ENCODE peak calls at places on chromosomes 7 and 10, in nine cellular contexts. One of them, this sample, is unnamed. For H3K4me1, the result is how much of the 10 kb centered on the place peaks cover.

GRCh38 chr7:69599211-69599878 is 1.1 kb downstream of the AUTS2 start:
- DNase-seq in effector memory CD4-positive, alpha-beta T cell: no peak
- DNase-seq in lung: no peak
- DNase-seq in transverse colon: no peak
- DNase-seq in GM23248: peak
- DNase-seq in kidney: peak
- DNase-seq in CD8-positive, alpha-beta T cell: no peak
- DNase-seq in GM23338: peak
- DNase-seq in BE2C: peak
- DNase-seq in this sample: no peak

GRCh38 chr10:109895095-109895818 is 28.1 kb downstream of the XPNPEP1 start:
- DNase-seq in effector memory CD4-positive, alpha-beta T cell: no peak
- DNase-seq in lung: no peak
- DNase-seq in transverse colon: no peak
- DNase-seq in GM23248: peak
- DNase-seq in kidney: no peak
- DNase-seq in CD8-positive, alpha-beta T cell: no peak
- DNase-seq in GM23338: no peak
- DNase-seq in BE2C: no peak
- DNase-seq in this sample: no peak

GRCh38 chr10:59175538-59176240 is 754 bp upstream of the PHYHIPL start:
- DNase-seq in effector memory CD4-positive, alpha-beta T cell: no peak
- DNase-seq in lung: no peak
- DNase-seq in transverse colon: no peak
- DNase-seq in GM23248: no peak
- DNase-seq in kidney: peak
- DNase-seq in CD8-positive, alpha-beta T cell: no peak
- DNase-seq in GM23338: peak
- DNase-seq in BE2C: peak
- DNase-seq in this sample: no peak

GRCh38 chr10:62594093-62594520 is 210.4 kb upstream of the ADO start:
- DNase-seq in effector memory CD4-positive, alpha-beta T cell: peak
- DNase-seq in lung: peak
- DNase-seq in transverse colon: peak
- DNase-seq in GM23248: peak
- DNase-seq in kidney: no peak
- DNase-seq in CD8-positive, alpha-beta T cell: peak
- DNase-seq in GM23338: peak
- DNase-seq in BE2C: peak
- DNase-seq in this sample: peak

GRCh38 chr7:99123571-99124033 is 20.3 kb downstream of the SMURF1 start:
- DNase-seq in effector memory CD4-positive, alpha-beta T cell: no peak
- DNase-seq in lung: no peak
- DNase-seq in transverse colon: no peak
- DNase-seq in GM23248: peak
- DNase-seq in kidney: no peak
- DNase-seq in CD8-positive, alpha-beta T cell: no peak
- DNase-seq in GM23338: no peak
- DNase-seq in BE2C: no peak
- DNase-seq in this sample: no peak

GRCh38 chr7:152891160-152891621 is 131.6 kb downstream of the ACTR3B start:
- DNase-seq in effector memory CD4-positive, alpha-beta T cell: no peak
- DNase-seq in lung: no peak
- DNase-seq in transverse colon: no peak
- DNase-seq in GM23248: no peak
- DNase-seq in kidney: peak
- DNase-seq in CD8-positive, alpha-beta T cell: no peak
- DNase-seq in GM23338: no peak
- DNase-seq in BE2C: no peak
- DNase-seq in this sample: no peak

GRCh38 chr10:121667948-121668335 is 69.7 kb upstream of the FGFR2 start:
- DNase-seq in effector memory CD4-positive, alpha-beta T cell: no peak
- DNase-seq in lung: no peak
- DNase-seq in transverse colon: no peak
- DNase-seq in GM23248: no peak
- DNase-seq in kidney: no peak
- DNase-seq in CD8-positive, alpha-beta T cell: no peak
- DNase-seq in GM23338: no peak
- DNase-seq in BE2C: no peak
- DNase-seq in this sample: no peak

GRCh38 chr10:6464862-6465430 is 115.1 kb downstream of the PRKCQ start:
- DNase-seq in effector memory CD4-positive, alpha-beta T cell: no peak
- DNase-seq in lung: no peak
- DNase-seq in transverse colon: peak
- DNase-seq in GM23248: no peak
- DNase-seq in kidney: peak
- DNase-seq in CD8-positive, alpha-beta T cell: no peak
- DNase-seq in GM23338: no peak
- DNase-seq in BE2C: no peak
- DNase-seq in this sample: no peak

GRCh38 chr10:69333205-69333604 is 54.9 kb downstream of the HK1 start:
- DNase-seq in effector memory CD4-positive, alpha-beta T cell: no peak
- DNase-seq in lung: peak
- DNase-seq in transverse colon: no peak
- DNase-seq in GM23248: peak
- DNase-seq in kidney: peak
- DNase-seq in CD8-positive, alpha-beta T cell: no peak
- DNase-seq in GM23338: peak
- DNase-seq in BE2C: peak
- DNase-seq in this sample: no peak

GRCh38 chr10:13949844-13950542 is 363.2 kb downstream of the PRPF18 start:
- DNase-seq in effector memory CD4-positive, alpha-beta T cell: no peak
- DNase-seq in lung: no peak
- DNase-seq in transverse colon: no peak
- DNase-seq in GM23248: peak
- DNase-seq in kidney: no peak
- DNase-seq in CD8-positive, alpha-beta T cell: no peak
- DNase-seq in GM23338: no peak
- DNase-seq in BE2C: no peak
- DNase-seq in this sample: no peak

GRCh38 chr7:23277359-23277989 is 21.7 kb upstream of the MALSU1 start:
- DNase-seq in effector memory CD4-positive, alpha-beta T cell: no peak
- DNase-seq in lung: no peak
- DNase-seq in transverse colon: no peak
- DNase-seq in GM23248: peak
- DNase-seq in kidney: no peak
- DNase-seq in CD8-positive, alpha-beta T cell: peak
- DNase-seq in GM23338: peak
- DNase-seq in BE2C: peak
- DNase-seq in this sample: peak

GRCh38 chr10:31677198-31678138 is 251.2 kb downstream of the ARHGAP12 start:
- DNase-seq in effector memory CD4-positive, alpha-beta T cell: no peak
- DNase-seq in lung: no peak
- DNase-seq in transverse colon: no peak
- DNase-seq in GM23248: no peak
- DNase-seq in kidney: no peak
- DNase-seq in CD8-positive, alpha-beta T cell: no peak
- DNase-seq in GM23338: peak
- DNase-seq in BE2C: no peak
- DNase-seq in this sample: no peak

GRCh38 chr10:15176269-15176668 is 7.8 kb upstream of the NMT2 start:
- DNase-seq in effector memory CD4-positive, alpha-beta T cell: no peak
- DNase-seq in lung: no peak
- DNase-seq in transverse colon: no peak
- DNase-seq in GM23248: no peak
- DNase-seq in kidney: no peak
- DNase-seq in CD8-positive, alpha-beta T cell: no peak
- DNase-seq in GM23338: no peak
- DNase-seq in BE2C: no peak
- DNase-seq in this sample: no peak

GRCh38 chr7:129875160-129875559 is 77.6 kb downstream of the UBE2H start:
- DNase-seq in effector memory CD4-positive, alpha-beta T cell: no peak
- DNase-seq in lung: no peak
- DNase-seq in transverse colon: no peak
- DNase-seq in GM23248: no peak
- DNase-seq in kidney: no peak
- DNase-seq in CD8-positive, alpha-beta T cell: no peak
- DNase-seq in GM23338: no peak
- DNase-seq in BE2C: no peak
- DNase-seq in this sample: no peak

GRCh38 chr10:125926247-125926646 is 29.9 kb downstream of the FANK1 start:
- DNase-seq in effector memory CD4-positive, alpha-beta T cell: no peak
- DNase-seq in lung: no peak
- DNase-seq in transverse colon: no peak
- DNase-seq in GM23248: no peak
- DNase-seq in kidney: no peak
- DNase-seq in CD8-positive, alpha-beta T cell: no peak
- DNase-seq in GM23338: no peak
- DNase-seq in BE2C: no peak
- DNase-seq in this sample: no peak

GRCh38 chr10:43878386-43878785 is 229.7 kb upstream of the ZNF32 start:
- DNase-seq in effector memory CD4-positive, alpha-beta T cell: no peak
- DNase-seq in lung: no peak
- DNase-seq in transverse colon: no peak
- DNase-seq in GM23248: peak
- DNase-seq in kidney: no peak
- DNase-seq in CD8-positive, alpha-beta T cell: no peak
- DNase-seq in GM23338: no peak
- DNase-seq in BE2C: peak
- DNase-seq in this sample: no peak

GRCh38 chr7:69674701-69675182 is 76.5 kb downstream of the AUTS2 start:
- DNase-seq in effector memory CD4-positive, alpha-beta T cell: no peak
- DNase-seq in lung: no peak
- DNase-seq in transverse colon: no peak
- DNase-seq in GM23248: no peak
- DNase-seq in kidney: no peak
- DNase-seq in CD8-positive, alpha-beta T cell: no peak
- DNase-seq in GM23338: no peak
- DNase-seq in BE2C: no peak
- DNase-seq in this sample: no peak

GRCh38 chr10:97016728-97017473 is 168.9 kb downstream of the SLIT1 start:
- DNase-seq in effector memory CD4-positive, alpha-beta T cell: no peak
- DNase-seq in lung: no peak
- DNase-seq in transverse colon: no peak
- DNase-seq in GM23248: no peak
- DNase-seq in kidney: no peak
- DNase-seq in CD8-positive, alpha-beta T cell: no peak
- DNase-seq in GM23338: peak
- DNase-seq in BE2C: no peak
- DNase-seq in this sample: no peak

GRCh38 chr10:132401396-132402168 is 4.6 kb downstream of the PWWP2B start:
- DNase-seq in effector memory CD4-positive, alpha-beta T cell: no peak
- DNase-seq in lung: no peak
- DNase-seq in transverse colon: peak
- DNase-seq in GM23248: no peak
- DNase-seq in kidney: peak
- DNase-seq in CD8-positive, alpha-beta T cell: no peak
- DNase-seq in GM23338: no peak
- DNase-seq in BE2C: no peak
- DNase-seq in this sample: peak
- H3K4me1 ChIP-seq in effector memory CD4-positive, alpha-beta T cell: under half
- H3K4me1 ChIP-seq in lung: under half
- H3K4me1 ChIP-seq in transverse colon: half or more
- H3K4me1 ChIP-seq in GM23248: under half
- H3K4me1 ChIP-seq in kidney: under half
- H3K4me1 ChIP-seq in CD8-positive, alpha-beta T cell: under half
- H3K4me1 ChIP-seq in GM23338: under half
- H3K4me1 ChIP-seq in BE2C: under half
- H3K4me1 ChIP-seq in this sample: under half

DNA sequence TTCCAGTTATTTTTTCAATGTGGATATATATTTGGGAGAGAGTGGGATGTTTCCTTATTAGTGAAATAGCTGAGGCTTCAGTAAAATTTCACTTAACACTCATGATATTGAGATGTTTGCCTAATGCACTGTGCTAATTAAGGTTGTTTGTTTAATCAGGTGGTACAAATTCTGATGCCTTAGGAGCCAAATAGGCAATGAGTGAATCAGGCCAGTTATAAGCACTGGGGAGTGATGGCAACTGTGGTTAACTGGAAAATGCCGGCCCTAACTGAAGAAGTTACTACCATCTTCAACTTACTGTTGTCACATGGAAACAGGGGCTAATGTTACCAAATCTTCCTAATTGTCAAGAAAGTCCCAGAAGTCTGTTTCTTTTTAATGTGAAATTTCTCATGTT is 32.0 kb downstream of the VCL start:
- DNase-seq in effector memory CD4-positive, alpha-beta T cell: no peak
- DNase-seq in lung: no peak
- DNase-seq in transverse colon: no peak
- DNase-seq in GM23248: no peak
- DNase-seq in kidney: no peak
- DNase-seq in CD8-positive, alpha-beta T cell: no peak
- DNase-seq in GM23338: no peak
- DNase-seq in BE2C: no peak
- DNase-seq in this sample: no peak
- H3K4me1 ChIP-seq in effector memory CD4-positive, alpha-beta T cell: under half
- H3K4me1 ChIP-seq in lung: under half
- H3K4me1 ChIP-seq in transverse colon: under half
- H3K4me1 ChIP-seq in GM23248: half or more
- H3K4me1 ChIP-seq in kidney: under half
- H3K4me1 ChIP-seq in CD8-positive, alpha-beta T cell: under half
- H3K4me1 ChIP-seq in GM23338: half or more
- H3K4me1 ChIP-seq in BE2C: under half
- H3K4me1 ChIP-seq in this sample: under half

GRCh38 chr7:148721390-148721789 is 22.7 kb downstream of the CUL1 start:
- DNase-seq in effector memory CD4-positive, alpha-beta T cell: no peak
- DNase-seq in lung: no peak
- DNase-seq in transverse colon: no peak
- DNase-seq in GM23248: no peak
- DNase-seq in kidney: no peak
- DNase-seq in CD8-positive, alpha-beta T cell: no peak
- DNase-seq in GM23338: no peak
- DNase-seq in BE2C: no peak
- DNase-seq in this sample: no peak

GRCh38 chr7:148722340-148723165 is 23.9 kb downstream of the CUL1 start:
- DNase-seq in effector memory CD4-positive, alpha-beta T cell: no peak
- DNase-seq in lung: no peak
- DNase-seq in transverse colon: no peak
- DNase-seq in GM23248: no peak
- DNase-seq in kidney: no peak
- DNase-seq in CD8-positive, alpha-beta T cell: no peak
- DNase-seq in GM23338: no peak
- DNase-seq in BE2C: no peak
- DNase-seq in this sample: no peak

GRCh38 chr7:148723846-148724245 is 25.1 kb downstream of the CUL1 start:
- DNase-seq in effector memory CD4-positive, alpha-beta T cell: no peak
- DNase-seq in lung: no peak
- DNase-seq in transverse colon: no peak
- DNase-seq in GM23248: peak
- DNase-seq in kidney: no peak
- DNase-seq in CD8-positive, alpha-beta T cell: no peak
- DNase-seq in GM23338: no peak
- DNase-seq in BE2C: no peak
- DNase-seq in this sample: no peak

GRCh38 chr7:148720472-148720871 is 21.8 kb downstream of the CUL1 start:
- DNase-seq in effector memory CD4-positive, alpha-beta T cell: no peak
- DNase-seq in lung: no peak
- DNase-seq in transverse colon: no peak
- DNase-seq in GM23248: peak
- DNase-seq in kidney: no peak
- DNase-seq in CD8-positive, alpha-beta T cell: no peak
- DNase-seq in GM23338: no peak
- DNase-seq in BE2C: no peak
- DNase-seq in this sample: no peak

GRCh38 chr7:148723166-148723559 is 24.5 kb downstream of the CUL1 start:
- DNase-seq in effector memory CD4-positive, alpha-beta T cell: no peak
- DNase-seq in lung: no peak
- DNase-seq in transverse colon: no peak
- DNase-seq in GM23248: no peak
- DNase-seq in kidney: no peak
- DNase-seq in CD8-positive, alpha-beta T cell: no peak
- DNase-seq in GM23338: no peak
- DNase-seq in BE2C: no peak
- DNase-seq in this sample: no peak
- H3K4me1 ChIP-seq in effector memory CD4-positive, alpha-beta T cell: under half
- H3K4me1 ChIP-seq in lung: under half
- H3K4me1 ChIP-seq in transverse colon: under half
- H3K4me1 ChIP-seq in GM23248: under half
- H3K4me1 ChIP-seq in kidney: under half
- H3K4me1 ChIP-seq in CD8-positive, alpha-beta T cell: half or more
- H3K4me1 ChIP-seq in GM23338: half or more
- H3K4me1 ChIP-seq in BE2C: under half
- H3K4me1 ChIP-seq in this sample: under half

GRCh38 chr7:96700516-96700915 is 9.1 kb downstream of the SEM1 start:
- DNase-seq in effector memory CD4-positive, alpha-beta T cell: no peak
- DNase-seq in lung: no peak
- DNase-seq in transverse colon: no peak
- DNase-seq in GM23248: no peak
- DNase-seq in kidney: no peak
- DNase-seq in CD8-positive, alpha-beta T cell: no peak
- DNase-seq in GM23338: no peak
- DNase-seq in BE2C: no peak
- DNase-seq in this sample: no peak
- H3K4me1 ChIP-seq in effector memory CD4-positive, alpha-beta T cell: under half
- H3K4me1 ChIP-seq in lung: under half
- H3K4me1 ChIP-seq in transverse colon: under half
- H3K4me1 ChIP-seq in GM23248: under half
- H3K4me1 ChIP-seq in kidney: under half
- H3K4me1 ChIP-seq in CD8-positive, alpha-beta T cell: under half
- H3K4me1 ChIP-seq in GM23338: under half
- H3K4me1 ChIP-seq in BE2C: under half
- H3K4me1 ChIP-seq in this sample: under half

This sample was measured in Peyer's patch.